ENCODE peak calls at places on chromosomes 4 and X, in six cellular contexts. H, A, W, K, L and V are unnamed samples.

GRCh38 chrX:42519666-42520231 is 258.2 kb downstream of the PPP1R2C start:
- DNase-seq in H (peak), A (peak), W (no peak), K (no peak), L (no peak), V (no peak)

GRCh38 chr4:140856692-140857091 is 100.5 kb upstream of the TBC1D9 start:
- DNase-seq in H (peak), A (peak), W (no peak), K (peak), L (no peak), V (no peak)

GRCh38 chrX:73916931-73917657 is 354.1 kb downstream of the CHIC1 start:
- DNase-seq in H (peak), A (peak), W (peak), K (no peak), L (no peak), V (peak)

GRCh38 chr4:8906668-8906970 is 35.0 kb upstream of the HMX1 start:
- DNase-seq in H (no peak), A (no peak), W (no peak), K (no peak), L (no peak), V (no peak)

GRCh38 chrX:112120737-112121136 is 38.2 kb upstream of the TRPC5 start:
- DNase-seq in H (peak), A (peak), W (no peak), K (no peak), L (no peak), V (no peak)

GRCh38 chrX:130772313-130773140 is 130.5 kb downstream of the ENOX2 start:
- DNase-seq in H (peak), A (peak), W (peak), K (no peak), L (no peak), V (no peak)

GRCh38 chr4:67779631-67780030 is 25.4 kb upstream of the GNRHR start:
- DNase-seq in H (no peak), A (no peak), W (no peak), K (no peak), L (no peak), V (no peak)

GRCh38 chrX:2967584-2967983 is 38.4 kb upstream of the ARSD start:
- DNase-seq in H (no peak), A (no peak), W (no peak), K (no peak), L (no peak), V (no peak)

GRCh38 chrX:74422576-74423288 is 1.4 kb downstream of the SLC16A2 start:
- DNase-seq in H (peak), A (peak), W (no peak), K (peak), L (peak), V (peak)

GRCh38 chr4:7020856-7021255 is 22.3 kb upstream of the TADA2B start:
- DNase-seq in H (no peak), A (no peak), W (no peak), K (no peak), L (no peak), V (no peak)

GRCh38 chr4:149980941-149981340 is 97.3 kb upstream of the DCLK2 start:
- DNase-seq in H (peak), A (peak), W (peak), K (no peak), L (peak), V (peak)

GRCh38 chr4:78517050-78517652 is 34.4 kb upstream of the ANXA3 start:
- DNase-seq in H (peak), A (peak), W (no peak), K (no peak), L (no peak), V (peak)

GRCh38 chr4:123555500-123556273 is 159.1 kb downstream of the SPRY1 start:
- DNase-seq in H (peak), A (peak), W (peak), K (no peak), L (no peak), V (no peak)

GRCh38 chr4:182288534-182288933 is 45.3 kb downstream of the TENM3 start:
- DNase-seq in H (no peak), A (no peak), W (no peak), K (no peak), L (no peak), V (no peak)

GRCh38 chr4:74056114-74056857 is 17.8 kb upstream of the CXCL3 start:
- DNase-seq in H (peak), A (peak), W (no peak), K (no peak), L (no peak), V (no peak)

GRCh38 chr4:54320826-54321320 is 91.8 kb downstream of the PDGFRA start:
- DNase-seq in H (no peak), A (no peak), W (peak), K (no peak), L (no peak), V (no peak)

GRCh38 chrX:120768681-120769080 is 107.0 kb downstream of the CT47B1 start:
- DNase-seq in H (no peak), A (peak), W (no peak), K (no peak), L (no peak), V (no peak)

GRCh38 chrX:13598877-13599276 is 29.5 kb downstream of the EGFL6 start:
- DNase-seq in H (no peak), A (peak), W (no peak), K (no peak), L (no peak), V (no peak)

GRCh38 chr4:136412708-136413107 is 1119.6 kb downstream of the PCDH18 start:
- DNase-seq in H (peak), A (peak), W (no peak), K (no peak), L (no peak), V (no peak)

GRCh38 chr4:2046031-2046961 is 12.8 kb upstream of the NAT8L start:
- DNase-seq in H (no peak), A (no peak), W (no peak), K (peak), L (peak), V (no peak)

DNA sequence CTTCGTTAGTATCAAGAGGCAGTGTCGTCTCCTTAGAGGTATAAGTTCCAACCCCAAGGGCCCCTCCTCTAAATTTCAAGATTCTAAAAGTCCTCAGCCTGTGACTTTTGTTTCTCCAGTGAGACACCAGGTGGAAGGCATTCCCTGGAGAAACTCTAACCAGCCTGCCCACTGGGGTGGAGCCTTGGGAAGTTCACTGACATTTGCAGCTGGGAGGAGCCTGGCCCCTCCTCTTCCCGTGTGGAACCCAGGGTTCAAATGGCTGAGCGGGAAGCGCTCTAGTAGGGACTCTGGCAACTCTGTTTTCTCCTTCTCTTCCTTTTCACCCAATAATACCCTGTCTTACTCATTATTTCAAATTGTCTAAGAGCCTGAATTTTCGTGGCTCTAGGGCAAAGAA is 325.0 kb downstream of the TLL1 start:
- DNase-seq in H (no peak), A (no peak), W (peak), K (peak), L (no peak), V (no peak)
- H4K91ac ChIP-seq in H (no peak), A (no peak), W (no peak), K (no peak), L (no peak), V (no peak)

DNA sequence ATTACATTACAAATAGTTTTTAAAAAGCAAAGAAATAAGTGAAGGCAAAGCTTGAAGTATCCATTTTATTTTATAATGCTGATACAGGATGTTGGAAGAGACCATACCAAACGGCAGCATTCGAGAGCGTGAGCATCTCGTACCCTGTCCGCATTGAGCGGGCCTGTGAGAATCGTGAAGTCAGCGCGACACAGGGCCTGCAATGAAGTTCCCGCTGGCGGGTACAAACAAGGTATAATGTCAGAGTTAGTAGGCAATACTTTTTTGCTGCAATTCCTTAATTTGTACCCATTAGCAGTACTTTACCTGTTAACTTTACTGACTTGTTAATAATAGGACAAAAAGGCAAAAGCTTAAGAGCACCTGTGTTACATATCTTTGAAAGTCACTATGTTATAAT is 19.0 kb downstream of the HNRNPD start:
- DNase-seq in H (no peak), A (no peak), W (no peak), K (no peak), L (no peak), V (no peak)
- H4K91ac ChIP-seq in H (no peak), A (no peak), W (no peak), K (no peak), L (no peak), V (no peak)

GRCh38 chr4:108143515-108143914 is 25.2 kb downstream of the LEF1 start:
- DNase-seq in H (no peak), A (no peak), W (no peak), K (no peak), L (no peak), V (no peak)

GRCh38 chr4:108144451-108144850 is 24.3 kb downstream of the LEF1 start:
- DNase-seq in H (no peak), A (no peak), W (no peak), K (no peak), L (no peak), V (no peak)

GRCh38 chr4:108140328-108140727 is 28.4 kb downstream of the LEF1 start:
- DNase-seq in H (no peak), A (no peak), W (no peak), K (no peak), L (no peak), V (no peak)

GRCh38 chr4:108141213-108142045 is 27.3 kb downstream of the LEF1 start:
- DNase-seq in H (no peak), A (no peak), W (no peak), K (no peak), L (no peak), V (no peak)

GRCh38 chr4:108142870-108143269 is 25.9 kb downstream of the LEF1 start:
- DNase-seq in H (no peak), A (no peak), W (no peak), K (no peak), L (no peak), V (no peak)
- H4K91ac ChIP-seq in H (no peak), A (no peak), W (no peak), K (no peak), L (no peak), V (no peak)

DNA sequence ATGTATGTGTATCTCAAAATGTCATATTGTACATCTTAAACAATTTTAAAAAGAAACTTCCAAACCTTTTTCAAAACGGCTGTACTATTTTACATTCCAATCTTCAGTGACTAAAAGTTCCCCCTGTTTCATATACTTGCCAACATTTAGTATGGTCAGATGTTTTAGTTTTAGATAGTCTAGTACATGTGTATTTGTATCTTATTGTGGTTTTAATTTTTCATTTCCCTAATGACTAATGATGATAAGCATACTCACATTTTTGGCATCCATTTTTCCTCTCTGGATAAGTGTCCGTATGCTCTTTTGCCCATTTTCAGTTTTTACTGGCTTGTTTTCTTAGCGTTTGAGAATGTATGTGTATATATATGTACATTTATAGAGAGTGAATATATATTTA is 212.2 kb upstream of the MAGEB18 start:
- DNase-seq in H (no peak), A (no peak), W (no peak), K (no peak), L (no peak), V (no peak)
- H4K91ac ChIP-seq in H (no peak), A (no peak), W (no peak), K (no peak), L (no peak), V (no peak)

DNA sequence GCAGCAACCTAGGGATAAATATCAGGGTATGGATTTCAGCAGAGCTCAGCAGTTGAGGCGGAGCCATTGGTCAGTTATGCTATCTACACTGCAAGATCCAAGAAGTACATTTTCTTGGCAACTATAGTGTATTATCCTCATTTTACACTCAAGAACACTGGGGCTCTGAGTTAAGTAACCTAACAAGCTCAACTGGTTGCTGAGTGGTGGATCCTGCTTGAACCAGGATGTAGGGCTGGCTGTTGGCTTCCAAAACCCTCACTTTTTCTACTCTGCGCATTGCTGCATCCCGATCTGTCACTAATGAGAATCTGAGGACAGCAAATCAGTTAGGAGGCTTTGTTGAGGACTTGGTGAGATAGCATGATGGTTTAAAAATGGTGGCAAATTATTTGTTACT is 1.5 kb upstream of the SCARB2 start:
- DNase-seq in H (no peak), A (no peak), W (no peak), K (no peak), L (no peak), V (no peak)
- H4K91ac ChIP-seq in H (no peak), A (no peak), W (no peak), K (no peak), L (no peak), V (no peak)

GRCh38 chr4:152293527-152293926 is 242.4 kb downstream of the FBXW7 start:
- DNase-seq in H (no peak), A (no peak), W (no peak), K (no peak), L (no peak), V (no peak)
- H4K91ac ChIP-seq in H (no peak), A (no peak), W (no peak), K (no peak), L (no peak), V (no peak)

GRCh38 chrX:154049209-154050112 is 29.8 kb upstream of the IRAK1 start:
- DNase-seq in H (no peak), A (no peak), W (peak), K (no peak), L (no peak), V (no peak)

GRCh38 chrX:154048398-154048797 is 28.7 kb upstream of the IRAK1 start:
- DNase-seq in H (no peak), A (no peak), W (no peak), K (no peak), L (no peak), V (no peak)

GRCh38 chrX:154050113-154050495 is 30.4 kb upstream of the IRAK1 start:
- DNase-seq in H (no peak), A (no peak), W (no peak), K (no peak), L (no peak), V (no peak)

GRCh38 chrX:154046262-154046771 is 26.6 kb upstream of the IRAK1 start:
- DNase-seq in H (peak), A (peak), W (no peak), K (no peak), L (no peak), V (no peak)

GRCh38 chrX:154047266-154047665 is 27.6 kb upstream of the IRAK1 start:
- DNase-seq in H (no peak), A (peak), W (no peak), K (no peak), L (no peak), V (no peak)
- H4K91ac ChIP-seq in H (no peak), A (no peak), W (no peak), K (no peak), L (no peak), V (no peak)

GRCh38 chrX:132744470-132744869 is 214.0 kb downstream of the HS6ST2 start:
- DNase-seq in H (no peak), A (no peak), W (no peak), K (no peak), L (no peak), V (no peak)
- H4K91ac ChIP-seq in H (no peak), A (no peak), W (no peak), K (no peak), L (no peak), V (no peak)